ENCODE peak calls at places on chromosomes 3 and 15, in five cellular contexts. Y is putamen, U is kidney tubule cell, J is AG09309, D is NCI-H446 treated with DMSO at 0.1 percent for 48 hours. N is an unnamed sample.
A peak's percentile ranks its signal among the peaks of the same experiment; 100 is the strongest.

GRCh38 chr3:8324727-8325126 is 176.9 kb upstream of the LMCD1 start:
- DNase-seq in U (peak; percentile 33), D (no peak), J (peak; percentile 4), Y (peak; percentile 41), N (peak; percentile 53)

GRCh38 chr3:138686771-138687221 is 78.2 kb downstream of the FAIM start:
- DNase-seq in Y (no peak), U (peak; percentile 85), D (no peak), J (peak; percentile 76), N (no peak)

GRCh38 chr15:70023064-70023768 is 74.5 kb downstream of the TLE3 start:
- DNase-seq in D (no peak), J (peak; percentile 79), Y (no peak), U (peak; percentile 86), N (peak; percentile 91)

GRCh38 chr3:13279532-13279910 is 140.6 kb downstream of the NUP210 start:
- DNase-seq in Y (no peak), D (no peak), U (no peak), J (no peak), N (no peak)

GRCh38 chr15:42157981-42158765 is 1.7 kb upstream of the PLA2G4F start:
- DNase-seq in Y (no peak), J (peak; percentile 35), U (peak; percentile 33), D (no peak), N (peak; percentile 75)

GRCh38 chr3:52153389-52154096 is 680 bp downstream of the POC1A start:
- DNase-seq in U (peak; percentile 58), J (no peak), D (no peak), Y (no peak), N (peak; percentile 51)

GRCh38 chr3:126711361-126711760 is 7.3 kb downstream of the CHCHD6 start:
- DNase-seq in Y (no peak), U (no peak), D (no peak), J (peak; percentile 33), N (peak; percentile 14)

GRCh38 chr15:96232335-96232734 is 98.2 kb upstream of the NR2F2 start:
- DNase-seq in J (no peak), D (no peak), Y (no peak), U (no peak), N (no peak)

GRCh38 chr3:62873672-62874397 is 1.4 kb downstream of the CADPS start:
- DNase-seq in J (no peak), D (peak; percentile 17), Y (peak; percentile 66), U (peak; percentile 16), N (peak; percentile 6)

GRCh38 chr3:75321060-75321459 is 343.1 kb upstream of the FRG2C start:
- DNase-seq in U (no peak), J (no peak), Y (no peak), D (no peak), N (no peak)

GRCh38 chr15:58065445-58066041 is at the start of gene ALDH1A2:
- DNase-seq in D (no peak), Y (no peak), U (peak; percentile 59), J (no peak), N (no peak)

GRCh38 chr3:10518506-10519150 is 13.2 kb upstream of the ATP2B2 start:
- DNase-seq in U (no peak), J (peak; percentile 8), D (no peak), Y (no peak), N (no peak)

GRCh38 chr3:85800676-85801075 is 841.9 kb downstream of the CADM2 start:
- DNase-seq in J (no peak), D (no peak), U (no peak), Y (no peak), N (no peak)

GRCh38 chr3:171458056-171458856 is 1.9 kb downstream of the TNIK start:
- DNase-seq in D (no peak), Y (peak; percentile 32), U (peak; percentile 67), J (no peak), N (no peak)

GRCh38 chr3:15032650-15033049 is 32.5 kb downstream of the MRPS25 start:
- DNase-seq in D (no peak), Y (no peak), J (no peak), U (no peak), N (no peak)

GRCh38 chr3:15665510-15666150 is 64.1 kb downstream of the BTD start:
- DNase-seq in J (no peak), Y (no peak), D (no peak), U (peak; percentile 11), N (peak; percentile 30)

GRCh38 chr15:40999190-40999589 is 45.9 kb downstream of the CHAC1 start:
- DNase-seq in J (peak; percentile 59), Y (no peak), D (no peak), U (peak; percentile 63), N (peak; percentile 97)

GRCh38 chr3:70224337-70224736 is 88.1 kb downstream of the MDFIC2 start:
- DNase-seq in U (no peak), D (no peak), J (no peak), Y (no peak), N (no peak)

GRCh38 chr15:100461049-100461448 is 67.7 kb downstream of the CERS3 start:
- DNase-seq in U (no peak), D (no peak), J (no peak), Y (no peak), N (no peak)

GRCh38 chr3:31589228-31589627 is 56.5 kb downstream of the STT3B start:
- DNase-seq in Y (no peak), U (no peak), J (no peak), D (no peak), N (no peak)

GRCh38 chr3:159763466-159764210 is 225.0 kb upstream of the IL12A start:
- DNase-seq in Y (no peak), D (peak; percentile 67), U (peak; percentile 89), J (peak; percentile 48), N (peak; percentile 86)

GRCh38 chr3:157542711-157543485 is 39.7 kb upstream of the VEPH1 start:
- DNase-seq in Y (no peak), D (no peak), U (peak; percentile 88), J (no peak), N (peak; percentile 50)

GRCh38 chr3:13496879-13497278 is 16.8 kb downstream of the HDAC11 start:
- DNase-seq in U (no peak), J (no peak), D (no peak), Y (no peak), N (no peak)

GRCh38 chr3:110164632-110165240 is 827.4 kb upstream of the DPPA4 start:
- DNase-seq in J (no peak), Y (no peak), D (no peak), U (no peak), N (no peak)

GRCh38 chr3:129506272-129506742 is 22.1 kb upstream of the RHO start:
- DNase-seq in U (no peak), D (no peak), Y (no peak), J (no peak), N (no peak)

GRCh38 chr3:177591371-177591770 is 394.1 kb upstream of the TBL1XR1 start:
- DNase-seq in Y (peak; percentile 39), D (no peak), U (peak; percentile 13), J (no peak), N (peak; percentile 99)

GRCh38 chr3:32886296-32886695 is 65.1 kb upstream of the CCR4 start:
- DNase-seq in D (no peak), U (no peak), Y (no peak), J (no peak), N (no peak)

GRCh38 chr15:100786139-100786531 is 93.5 kb upstream of the ALDH1A3 start:
- DNase-seq in J (no peak), Y (no peak), U (no peak), D (no peak), N (no peak)

GRCh38 chr15:58241872-58242271 is 103.7 kb downstream of the AQP9 start:
- DNase-seq in Y (no peak), U (no peak), D (no peak), J (no peak), N (no peak)

GRCh38 chr3:9938966-9939365 is 5.3 kb downstream of the CRELD1 start:
- DNase-seq in Y (no peak), U (no peak), D (no peak), J (no peak), N (no peak)

GRCh38 chr15:78438595-78439285 is 724 bp downstream of the IREB2 start:
- DNase-seq in J (no peak), Y (peak; percentile 42), D (no peak), U (peak; percentile 20), N (peak; percentile 24)

GRCh38 chr15:80420658-80421057 is 16.5 kb downstream of the ARNT2 start:
- DNase-seq in Y (no peak), J (no peak), U (no peak), D (no peak), N (no peak)

GRCh38 chr3:64977308-64978100 is 289.7 kb upstream of the ADAMTS9 start:
- DNase-seq in D (no peak), U (peak; percentile 100), Y (no peak), J (no peak), N (peak; percentile 97)

GRCh38 chr3:167718582-167718981 is 16.1 kb downstream of the PDCD10 start:
- DNase-seq in Y (no peak), D (no peak), U (no peak), J (no peak), N (no peak)

GRCh38 chr3:191141728-191142127 is 57.3 kb upstream of the OSTN start:
- DNase-seq in Y (no peak), J (peak; percentile 59), D (no peak), U (peak; percentile 90), N (peak; percentile 91)

GRCh38 chr15:82056900-82057825 is 11.3 kb upstream of the MEX3B start:
- DNase-seq in J (no peak), D (no peak), U (no peak), Y (no peak), N (no peak)

GRCh38 chr3:25547928-25548327 is 116.8 kb downstream of the TOP2B start:
- DNase-seq in D (no peak), J (no peak), U (peak; percentile 26), Y (no peak), N (no peak)

N was measured in epithelial cell of esophagus.